ENCODE peak calls at places on chromosomes 3 and 15, in seven cellular contexts. One of them, this sample, is unnamed.
A peak's percentile ranks its signal among the peaks of the same experiment; 100 is the strongest.

GRCh38 chr15:65646486-65646885 is 24.7 kb downstream of the SLC24A1 start:
- DNase-seq in fibroblast of lung: no peak
- DNase-seq in heart left ventricle: no peak
- DNase-seq in OCI-LY7: no peak
- DNase-seq in AG09309: no peak
- DNase-seq in mucosa of descending colon: no peak
- DNase-seq in GM23338: no peak
- DNase-seq in this sample: no peak

GRCh38 chr3:51716805-51717204 is 9.9 kb downstream of the GRM2 start:
- DNase-seq in fibroblast of lung: no peak
- DNase-seq in heart left ventricle: no peak
- DNase-seq in OCI-LY7: no peak
- DNase-seq in AG09309: no peak
- DNase-seq in mucosa of descending colon: no peak
- DNase-seq in GM23338: no peak
- DNase-seq in this sample: no peak

GRCh38 chr3:126706631-126707030 is 2.6 kb downstream of the CHCHD6 start:
- DNase-seq in fibroblast of lung: no peak
- DNase-seq in heart left ventricle: no peak
- DNase-seq in OCI-LY7: no peak
- DNase-seq in AG09309: no peak
- DNase-seq in mucosa of descending colon: no peak
- DNase-seq in GM23338: no peak
- DNase-seq in this sample: no peak

GRCh38 chr3:17187589-17188184 is 302.9 kb downstream of the PLCL2 start:
- DNase-seq in fibroblast of lung: no peak
- DNase-seq in heart left ventricle: no peak
- DNase-seq in OCI-LY7: peak; percentile 35
- DNase-seq in AG09309: no peak
- DNase-seq in mucosa of descending colon: no peak
- DNase-seq in GM23338: no peak
- DNase-seq in this sample: no peak

GRCh38 chr3:169748670-169749069 is 16.2 kb downstream of the TERC start:
- DNase-seq in fibroblast of lung: no peak
- DNase-seq in heart left ventricle: no peak
- DNase-seq in OCI-LY7: no peak
- DNase-seq in AG09309: no peak
- DNase-seq in mucosa of descending colon: no peak
- DNase-seq in GM23338: no peak
- DNase-seq in this sample: no peak

GRCh38 chr15:41501961-41502786 is 8.5 kb downstream of the ITPKA start:
- DNase-seq in fibroblast of lung: no peak
- DNase-seq in heart left ventricle: no peak
- DNase-seq in OCI-LY7: no peak
- DNase-seq in AG09309: no peak
- DNase-seq in mucosa of descending colon: no peak
- DNase-seq in GM23338: peak; percentile 65
- DNase-seq in this sample: no peak

GRCh38 chr15:67843571-67844387 is 3.9 kb upstream of the RNU6-1 start:
- DNase-seq in fibroblast of lung: no peak
- DNase-seq in heart left ventricle: no peak
- DNase-seq in OCI-LY7: no peak
- DNase-seq in AG09309: no peak
- DNase-seq in mucosa of descending colon: no peak
- DNase-seq in GM23338: no peak
- DNase-seq in this sample: no peak

GRCh38 chr3:126342991-126343661 is 14.1 kb downstream of the KLF15 start:
- DNase-seq in fibroblast of lung: peak; percentile 59
- DNase-seq in heart left ventricle: no peak
- DNase-seq in OCI-LY7: no peak
- DNase-seq in AG09309: no peak
- DNase-seq in mucosa of descending colon: no peak
- DNase-seq in GM23338: peak; percentile 61
- DNase-seq in this sample: no peak

GRCh38 chr3:9732080-9732752 is 681 bp downstream of the BRPF1 start:
- DNase-seq in fibroblast of lung: no peak
- DNase-seq in heart left ventricle: peak; percentile 49
- DNase-seq in OCI-LY7: peak; percentile 19
- DNase-seq in AG09309: no peak
- DNase-seq in mucosa of descending colon: peak; percentile 30
- DNase-seq in GM23338: peak; percentile 44
- DNase-seq in this sample: no peak

GRCh38 chr15:28969511-28970085 is 83.8 kb downstream of the APBA2 start:
- DNase-seq in fibroblast of lung: no peak
- DNase-seq in heart left ventricle: no peak
- DNase-seq in OCI-LY7: no peak
- DNase-seq in AG09309: no peak
- DNase-seq in mucosa of descending colon: no peak
- DNase-seq in GM23338: no peak
- DNase-seq in this sample: no peak

GRCh38 chr3:132486086-132486485 is 68.8 kb downstream of the DNAJC13 start:
- DNase-seq in fibroblast of lung: peak; percentile 83
- DNase-seq in heart left ventricle: no peak
- DNase-seq in OCI-LY7: no peak
- DNase-seq in AG09309: peak; percentile 29
- DNase-seq in mucosa of descending colon: no peak
- DNase-seq in GM23338: no peak
- DNase-seq in this sample: no peak

GRCh38 chr3:15804553-15805095 is 6.8 kb upstream of the ANKRD28 start:
- DNase-seq in fibroblast of lung: no peak
- DNase-seq in heart left ventricle: no peak
- DNase-seq in OCI-LY7: no peak
- DNase-seq in AG09309: no peak
- DNase-seq in mucosa of descending colon: no peak
- DNase-seq in GM23338: peak; percentile 21
- DNase-seq in this sample: no peak

GRCh38 chr3:114418107-114418506 is 124.3 kb downstream of the TIGIT start:
- DNase-seq in fibroblast of lung: no peak
- DNase-seq in heart left ventricle: no peak
- DNase-seq in OCI-LY7: no peak
- DNase-seq in AG09309: no peak
- DNase-seq in mucosa of descending colon: no peak
- DNase-seq in GM23338: no peak
- DNase-seq in this sample: no peak

GRCh38 chr3:38573606-38574005 is 75.9 kb downstream of the SCN5A start:
- DNase-seq in fibroblast of lung: no peak
- DNase-seq in heart left ventricle: no peak
- DNase-seq in OCI-LY7: no peak
- DNase-seq in AG09309: no peak
- DNase-seq in mucosa of descending colon: no peak
- DNase-seq in GM23338: no peak
- DNase-seq in this sample: no peak

GRCh38 chr3:4757056-4757948 is 221.9 kb upstream of the BHLHE40 start:
- DNase-seq in fibroblast of lung: no peak
- DNase-seq in heart left ventricle: no peak
- DNase-seq in OCI-LY7: no peak
- DNase-seq in AG09309: no peak
- DNase-seq in mucosa of descending colon: no peak
- DNase-seq in GM23338: no peak
- DNase-seq in this sample: no peak

GRCh38 chr15:94086360-94086759 is 145.0 kb upstream of the MCTP2 start:
- DNase-seq in fibroblast of lung: peak; percentile 29
- DNase-seq in heart left ventricle: no peak
- DNase-seq in OCI-LY7: no peak
- DNase-seq in AG09309: no peak
- DNase-seq in mucosa of descending colon: no peak
- DNase-seq in GM23338: no peak
- DNase-seq in this sample: peak; percentile 32

GRCh38 chr3:89375451-89375850 is 268.0 kb downstream of the EPHA3 start:
- DNase-seq in fibroblast of lung: no peak
- DNase-seq in heart left ventricle: no peak
- DNase-seq in OCI-LY7: no peak
- DNase-seq in AG09309: no peak
- DNase-seq in mucosa of descending colon: no peak
- DNase-seq in GM23338: no peak
- DNase-seq in this sample: no peak

GRCh38 chr15:33200444-33200843 is 5.9 kb upstream of the FMN1 start:
- DNase-seq in fibroblast of lung: no peak
- DNase-seq in heart left ventricle: no peak
- DNase-seq in OCI-LY7: no peak
- DNase-seq in AG09309: no peak
- DNase-seq in mucosa of descending colon: peak; percentile 21
- DNase-seq in GM23338: no peak
- DNase-seq in this sample: no peak

GRCh38 chr15:33197636-33198035 is 3.1 kb upstream of the FMN1 start:
- DNase-seq in fibroblast of lung: no peak
- DNase-seq in heart left ventricle: no peak
- DNase-seq in OCI-LY7: no peak
- DNase-seq in AG09309: no peak
- DNase-seq in mucosa of descending colon: no peak
- DNase-seq in GM23338: no peak
- DNase-seq in this sample: no peak

GRCh38 chr15:33200903-33201302 is 6.4 kb upstream of the FMN1 start:
- DNase-seq in fibroblast of lung: no peak
- DNase-seq in heart left ventricle: no peak
- DNase-seq in OCI-LY7: no peak
- DNase-seq in AG09309: no peak
- DNase-seq in mucosa of descending colon: no peak
- DNase-seq in GM23338: no peak
- DNase-seq in this sample: no peak

GRCh38 chr15:33204087-33204486 is 9.6 kb upstream of the FMN1 start:
- DNase-seq in fibroblast of lung: no peak
- DNase-seq in heart left ventricle: no peak
- DNase-seq in OCI-LY7: no peak
- DNase-seq in AG09309: no peak
- DNase-seq in mucosa of descending colon: no peak
- DNase-seq in GM23338: no peak
- DNase-seq in this sample: no peak

GRCh38 chr15:33201376-33202189 is 7.1 kb upstream of the FMN1 start:
- DNase-seq in fibroblast of lung: peak; percentile 8
- DNase-seq in heart left ventricle: peak; percentile 36
- DNase-seq in OCI-LY7: peak; percentile 50
- DNase-seq in AG09309: no peak
- DNase-seq in mucosa of descending colon: peak; percentile 51
- DNase-seq in GM23338: peak; percentile 77
- DNase-seq in this sample: no peak
- TF ChIP-seq CTCF in fibroblast of lung: no peak
- TF ChIP-seq CTCF in heart left ventricle: no peak
- TF ChIP-seq CTCF in OCI-LY7: peak; percentile 58
- TF ChIP-seq CTCF in AG09309: no peak
- TF ChIP-seq CTCF in mucosa of descending colon: no peak
- TF ChIP-seq CTCF in GM23338: peak; percentile 35
- TF ChIP-seq CTCF in this sample: peak; percentile 11

GRCh38 chr3:58434990-58435389 is 1.4 kb upstream of the PDHB start:
- DNase-seq in fibroblast of lung: peak; percentile 57
- DNase-seq in heart left ventricle: no peak
- DNase-seq in OCI-LY7: no peak
- DNase-seq in AG09309: peak; percentile 57
- DNase-seq in mucosa of descending colon: no peak
- DNase-seq in GM23338: peak; percentile 94
- DNase-seq in this sample: peak; percentile 41

GRCh38 chr3:58434511-58434910 is 879 bp upstream of the PDHB start:
- DNase-seq in fibroblast of lung: no peak
- DNase-seq in heart left ventricle: no peak
- DNase-seq in OCI-LY7: no peak
- DNase-seq in AG09309: no peak
- DNase-seq in mucosa of descending colon: no peak
- DNase-seq in GM23338: peak; percentile 37
- DNase-seq in this sample: no peak

GRCh38 chr3:58434170-58434507 is 507 bp upstream of the PDHB start:
- DNase-seq in fibroblast of lung: no peak
- DNase-seq in heart left ventricle: no peak
- DNase-seq in OCI-LY7: no peak
- DNase-seq in AG09309: no peak
- DNase-seq in mucosa of descending colon: no peak
- DNase-seq in GM23338: no peak
- DNase-seq in this sample: no peak

GRCh38 chr3:58432905-58433304 is 727 bp downstream of the PDHB start:
- DNase-seq in fibroblast of lung: no peak
- DNase-seq in heart left ventricle: no peak
- DNase-seq in OCI-LY7: no peak
- DNase-seq in AG09309: no peak
- DNase-seq in mucosa of descending colon: no peak
- DNase-seq in GM23338: no peak
- DNase-seq in this sample: no peak

DNA sequence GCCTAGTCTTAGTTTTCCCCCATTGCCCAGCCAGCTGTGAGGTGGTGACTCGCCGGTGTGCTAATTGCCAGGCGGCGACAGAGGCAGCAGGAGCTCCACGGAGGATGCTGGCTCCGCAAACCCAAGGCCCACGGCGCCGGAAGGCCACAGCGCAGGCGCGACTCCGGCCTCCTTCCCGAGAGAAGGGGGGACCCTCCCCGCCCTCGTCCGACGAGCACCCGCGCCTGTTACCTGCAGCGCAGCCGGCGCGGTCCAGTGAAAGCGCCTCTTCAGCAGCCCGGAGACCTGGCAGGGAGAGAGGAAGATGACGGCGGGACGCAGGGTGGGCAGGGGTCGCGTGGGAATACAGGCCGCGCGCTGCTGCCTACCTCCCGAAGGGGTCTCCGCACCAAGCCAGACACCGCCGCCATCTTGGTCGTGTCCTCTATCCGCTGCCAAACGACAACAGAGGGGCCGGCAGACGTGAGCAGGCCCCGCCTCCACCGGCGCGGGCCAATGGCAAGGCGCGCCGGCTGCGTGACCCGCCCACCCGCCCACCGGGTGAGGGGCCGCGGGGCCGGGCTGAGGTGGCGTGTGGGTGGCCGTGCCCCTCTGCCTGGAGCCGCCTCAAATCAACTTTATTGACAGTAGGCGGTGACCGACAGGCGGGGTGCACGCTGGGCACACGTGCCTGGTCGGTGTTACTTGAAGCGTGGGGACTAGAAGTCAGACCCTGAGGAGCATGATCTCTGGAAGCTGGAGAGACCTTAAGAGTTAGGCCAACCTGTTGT is at the start of gene PDHB:
- DNase-seq in fibroblast of lung: peak; percentile 87
- DNase-seq in heart left ventricle: peak; percentile 95
- DNase-seq in OCI-LY7: peak; percentile 93
- DNase-seq in AG09309: peak; percentile 42
- DNase-seq in mucosa of descending colon: peak; percentile 90
- DNase-seq in GM23338: peak; percentile 93
- DNase-seq in this sample: peak; percentile 58
- TF ChIP-seq CTCF in fibroblast of lung: no peak
- TF ChIP-seq CTCF in heart left ventricle: no peak
- TF ChIP-seq CTCF in OCI-LY7: peak; percentile 23
- TF ChIP-seq CTCF in AG09309: no peak
- TF ChIP-seq CTCF in mucosa of descending colon: no peak
- TF ChIP-seq CTCF in GM23338: no peak
- TF ChIP-seq CTCF in this sample: no peak

GRCh38 chr3:27721717-27722564 is at the start of gene EOMES:
- DNase-seq in fibroblast of lung: peak; percentile 46
- DNase-seq in heart left ventricle: peak; percentile 23
- DNase-seq in OCI-LY7: peak; percentile 1
- DNase-seq in AG09309: no peak
- DNase-seq in mucosa of descending colon: peak; percentile 43
- DNase-seq in GM23338: peak; percentile 91
- DNase-seq in this sample: no peak
- TF ChIP-seq CTCF in fibroblast of lung: no peak
- TF ChIP-seq CTCF in heart left ventricle: peak; percentile 20
- TF ChIP-seq CTCF in OCI-LY7: no peak
- TF ChIP-seq CTCF in AG09309: peak; percentile 30
- TF ChIP-seq CTCF in mucosa of descending colon: no peak
- TF ChIP-seq CTCF in GM23338: peak; percentile 46
- TF ChIP-seq CTCF in this sample: no peak

DNA sequence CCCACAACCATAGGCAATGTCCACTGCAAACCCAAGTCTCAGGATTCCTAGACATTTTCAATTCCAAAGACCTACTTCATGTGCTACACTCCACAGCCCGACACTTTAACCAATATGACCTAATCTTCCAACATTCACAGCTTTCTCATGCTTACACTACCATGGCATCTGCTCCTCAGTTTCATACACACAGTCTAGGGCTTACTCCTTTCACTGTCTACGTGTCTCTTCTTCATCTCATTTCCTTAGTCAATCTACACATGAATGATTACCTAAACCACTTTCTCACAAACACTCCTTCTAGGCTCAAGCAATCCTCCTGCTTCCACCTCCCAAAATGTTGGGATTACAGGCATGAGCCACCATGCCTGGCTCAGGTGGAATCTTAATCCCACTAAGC is 106.3 kb downstream of the STAG1 start:
- DNase-seq in fibroblast of lung: no peak
- DNase-seq in heart left ventricle: no peak
- DNase-seq in OCI-LY7: no peak
- DNase-seq in AG09309: no peak
- DNase-seq in mucosa of descending colon: no peak
- DNase-seq in GM23338: no peak
- DNase-seq in this sample: no peak
- TF ChIP-seq CTCF in fibroblast of lung: no peak
- TF ChIP-seq CTCF in heart left ventricle: no peak
- TF ChIP-seq CTCF in OCI-LY7: no peak
- TF ChIP-seq CTCF in AG09309: no peak
- TF ChIP-seq CTCF in mucosa of descending colon: no peak
- TF ChIP-seq CTCF in GM23338: no peak
- TF ChIP-seq CTCF in this sample: no peak